ENCODE peak calls at places on chromosomes 2 and 18, in four cellular contexts. One of them, this sample, is unnamed.

GRCh38 chr18:22639026-22639463 is 221.3 kb upstream of the CTAGE1 start:
- DNase-seq in HT1080: peak
- DNase-seq in NCI-H1092: no peak
- DNase-seq in aorta: no peak
- DNase-seq in this sample: no peak

GRCh38 chr2:51218057-51218456 is 186.1 kb upstream of the NRXN1 start:
- DNase-seq in HT1080: peak
- DNase-seq in NCI-H1092: no peak
- DNase-seq in aorta: no peak
- DNase-seq in this sample: no peak

GRCh38 chr18:31490838-31491237 is 7.1 kb upstream of the DSG2 start:
- DNase-seq in HT1080: no peak
- DNase-seq in NCI-H1092: no peak
- DNase-seq in aorta: no peak
- DNase-seq in this sample: no peak

GRCh38 chr2:63488118-63488713 is 100.1 kb downstream of the WDPCP start:
- DNase-seq in HT1080: peak
- DNase-seq in NCI-H1092: no peak
- DNase-seq in aorta: no peak
- DNase-seq in this sample: no peak

GRCh38 chr2:209830722-209831465 is 59.3 kb downstream of the UNC80 start:
- DNase-seq in HT1080: no peak
- DNase-seq in NCI-H1092: no peak
- DNase-seq in aorta: no peak
- DNase-seq in this sample: no peak

GRCh38 chr2:84846732-84847131 is 34.2 kb downstream of the TRABD2A start:
- DNase-seq in HT1080: peak
- DNase-seq in NCI-H1092: no peak
- DNase-seq in aorta: no peak
- DNase-seq in this sample: no peak

GRCh38 chr2:73112026-73112912 is 479 bp downstream of the RAB11FIP5 start:
- DNase-seq in HT1080: peak
- DNase-seq in NCI-H1092: no peak
- DNase-seq in aorta: peak
- DNase-seq in this sample: peak

GRCh38 chr2:226772389-226773179 is 27.0 kb downstream of the IRS1 start:
- DNase-seq in HT1080: peak
- DNase-seq in NCI-H1092: no peak
- DNase-seq in aorta: no peak
- DNase-seq in this sample: no peak

GRCh38 chr2:227160164-227160563 is 3.8 kb downstream of the COL4A4 start:
- DNase-seq in HT1080: no peak
- DNase-seq in NCI-H1092: no peak
- DNase-seq in aorta: no peak
- DNase-seq in this sample: no peak

GRCh38 chr2:152400607-152401214 is 65.7 kb downstream of the FMNL2 start:
- DNase-seq in HT1080: no peak
- DNase-seq in NCI-H1092: no peak
- DNase-seq in aorta: peak
- DNase-seq in this sample: no peak

GRCh38 chr18:49849331-49850217 is 36.2 kb upstream of the ACAA2 start:
- DNase-seq in HT1080: peak
- DNase-seq in NCI-H1092: peak
- DNase-seq in aorta: no peak
- DNase-seq in this sample: no peak

GRCh38 chr2:230669386-230669935 is 43.2 kb upstream of the CAB39 start:
- DNase-seq in HT1080: no peak
- DNase-seq in NCI-H1092: no peak
- DNase-seq in aorta: no peak
- DNase-seq in this sample: no peak

GRCh38 chr18:5975111-5975622 is 79.8 kb upstream of the TMEM200C start:
- DNase-seq in HT1080: peak
- DNase-seq in NCI-H1092: no peak
- DNase-seq in aorta: no peak
- DNase-seq in this sample: no peak

GRCh38 chr2:189022492-189022891 is 48.3 kb downstream of the COL3A1 start:
- DNase-seq in HT1080: no peak
- DNase-seq in NCI-H1092: no peak
- DNase-seq in aorta: no peak
- DNase-seq in this sample: no peak

GRCh38 chr18:37309059-37309458 is 256.5 kb downstream of the CELF4 start:
- DNase-seq in HT1080: no peak
- DNase-seq in NCI-H1092: no peak
- DNase-seq in aorta: no peak
- DNase-seq in this sample: no peak

GRCh38 chr2:31947871-31948270 is 62.9 kb downstream of the MEMO1 start:
- DNase-seq in HT1080: no peak
- DNase-seq in NCI-H1092: no peak
- DNase-seq in aorta: no peak
- DNase-seq in this sample: no peak

GRCh38 chr18:79816092-79816491 is 18.4 kb downstream of the KCNG2 start:
- DNase-seq in HT1080: no peak
- DNase-seq in NCI-H1092: no peak
- DNase-seq in aorta: no peak
- DNase-seq in this sample: no peak

GRCh38 chr2:20171445-20171977 is 53.4 kb downstream of the SDC1 start:
- DNase-seq in HT1080: no peak
- DNase-seq in NCI-H1092: no peak
- DNase-seq in aorta: no peak
- DNase-seq in this sample: no peak

GRCh38 chr18:26719909-26720308 is 145.6 kb downstream of the AQP4 start:
- DNase-seq in HT1080: no peak
- DNase-seq in NCI-H1092: no peak
- DNase-seq in aorta: no peak
- DNase-seq in this sample: no peak

GRCh38 chr2:53880756-53881155 is 21.0 kb upstream of the GPR75 start:
- DNase-seq in HT1080: peak
- DNase-seq in NCI-H1092: no peak
- DNase-seq in aorta: no peak
- DNase-seq in this sample: no peak

GRCh38 chr18:8461544-8461943 is 147.7 kb upstream of the RAB12 start:
- DNase-seq in HT1080: no peak
- DNase-seq in NCI-H1092: no peak
- DNase-seq in aorta: no peak
- DNase-seq in this sample: no peak

GRCh38 chr2:71269511-71270090 is 42.7 kb upstream of the PAIP2B start:
- DNase-seq in HT1080: no peak
- DNase-seq in NCI-H1092: no peak
- DNase-seq in aorta: no peak
- DNase-seq in this sample: no peak

GRCh38 chr2:235493775-235494715 is at the start of gene AGAP1:
- DNase-seq in HT1080: peak
- DNase-seq in NCI-H1092: peak
- DNase-seq in aorta: peak
- DNase-seq in this sample: no peak

GRCh38 chr2:16617282-16618266 is 48.1 kb downstream of the CYRIA start:
- DNase-seq in HT1080: peak
- DNase-seq in NCI-H1092: no peak
- DNase-seq in aorta: no peak
- DNase-seq in this sample: no peak

GRCh38 chr2:64987001-64987962 is 1.9 kb upstream of the SLC1A4 start:
- DNase-seq in HT1080: no peak
- DNase-seq in NCI-H1092: no peak
- DNase-seq in aorta: no peak
- DNase-seq in this sample: peak

GRCh38 chr2:45007961-45008295 is 1.3 kb downstream of the SIX2 start:
- DNase-seq in HT1080: no peak
- DNase-seq in NCI-H1092: no peak
- DNase-seq in aorta: no peak
- DNase-seq in this sample: no peak

GRCh38 chr18:56000041-56000440 is 412.0 kb upstream of the TCF4 start:
- DNase-seq in HT1080: no peak
- DNase-seq in NCI-H1092: no peak
- DNase-seq in aorta: no peak
- DNase-seq in this sample: no peak

GRCh38 chr2:161843936-161844335 is 219.7 kb downstream of the SLC4A10 start:
- DNase-seq in HT1080: no peak
- DNase-seq in NCI-H1092: no peak
- DNase-seq in aorta: no peak
- DNase-seq in this sample: no peak

GRCh38 chr2:207122914-207123744 is 42.6 kb downstream of the KLF7 start:
- DNase-seq in HT1080: no peak
- DNase-seq in NCI-H1092: no peak
- DNase-seq in aorta: no peak
- DNase-seq in this sample: peak

This sample was measured in activated naive CD4-positive, alpha-beta T cell treated with anti-CD3 and anti-CD28 coated beads, Interleukin-2, amount 50 U/mL, for 72 hours.